ENCODE peak calls at places on chromosomes 13 and 19, in six cellular contexts. F is lower leg skin, Q is mesothelial cell of epicardium, Y is IMR-90, L is ovary, J is left lung. W is an unnamed sample.

GRCh38 chr13:43988302-43988701 is 108.6 kb downstream of the LACC1 start:
- DNase-seq in F (no peak), Q (no peak), Y (no peak), L (no peak), J (no peak), W (no peak)

GRCh38 chr19:36418287-36419001 is at the start of gene ZFP82:
- DNase-seq in F (peak; percentile 22), Q (peak; percentile 83), Y (peak; percentile 68), L (peak; percentile 80), J (peak; percentile 92), W (peak; percentile 16)

GRCh38 chr19:28711401-28711800 is 501.6 kb downstream of the UQCRFS1 start:
- DNase-seq in F (no peak), Q (no peak), Y (no peak), L (no peak), J (no peak), W (no peak)

GRCh38 chr19:47582320-47582909 is 9.5 kb upstream of the ZNF541 start:
- DNase-seq in F (no peak), Q (no peak), Y (peak; percentile 85), L (no peak), J (no peak), W (peak; percentile 56)

GRCh38 chr19:28288850-28289249 is 924.1 kb downstream of the UQCRFS1 start:
- DNase-seq in F (no peak), Q (no peak), Y (no peak), L (no peak), J (no peak), W (no peak)

GRCh38 chr19:6551607-6552450 is 21.0 kb downstream of the TNFSF9 start:
- DNase-seq in F (no peak), Q (no peak), Y (no peak), L (no peak), J (peak; percentile 70), W (no peak)

GRCh38 chr13:35927554-35927953 is 203.6 kb downstream of the DCLK1 start:
- DNase-seq in F (no peak), Q (no peak), Y (peak; percentile 97), L (no peak), J (no peak), W (peak; percentile 78)

GRCh38 chr13:95644611-95645052 is at the start of gene DZIP1:
- DNase-seq in F (peak; percentile 28), Q (peak; percentile 75), Y (peak; percentile 83), L (peak; percentile 90), J (peak; percentile 83), W (peak; percentile 81)

GRCh38 chr13:75889427-75889826 is 253.3 kb downstream of the LMO7 start:
- DNase-seq in F (no peak), Q (no peak), Y (no peak), L (no peak), J (no peak), W (no peak)

GRCh38 chr19:47264629-47265028 is 8.3 kb downstream of the CCDC9 start:
- DNase-seq in F (no peak), Q (no peak), Y (no peak), L (no peak), J (no peak), W (no peak)

GRCh38 chr13:107361666-107362065 is 793.7 kb upstream of the ARGLU1 start:
- DNase-seq in F (no peak), Q (no peak), Y (peak; percentile 82), L (no peak), J (no peak), W (no peak)

GRCh38 chr19:54136086-54136863 is 1.3 kb upstream of the CNOT3 start:
- DNase-seq in F (no peak), Q (no peak), Y (peak; percentile 16), L (no peak), J (peak; percentile 73), W (no peak)

GRCh38 chr19:54138777-54139256 is 1.3 kb downstream of the CNOT3 start:
- DNase-seq in F (no peak), Q (no peak), Y (no peak), L (no peak), J (no peak), W (no peak)

GRCh38 chr19:54136864-54137113 is 773 bp upstream of the CNOT3 start:
- DNase-seq in F (no peak), Q (no peak), Y (no peak), L (no peak), J (no peak), W (no peak)

GRCh38 chr19:54137114-54137912 is at the start of gene CNOT3:
- DNase-seq in F (peak; percentile 100), Q (peak; percentile 100), Y (peak; percentile 100), L (peak; percentile 99), J (peak; percentile 98), W (peak; percentile 100)

DNA sequence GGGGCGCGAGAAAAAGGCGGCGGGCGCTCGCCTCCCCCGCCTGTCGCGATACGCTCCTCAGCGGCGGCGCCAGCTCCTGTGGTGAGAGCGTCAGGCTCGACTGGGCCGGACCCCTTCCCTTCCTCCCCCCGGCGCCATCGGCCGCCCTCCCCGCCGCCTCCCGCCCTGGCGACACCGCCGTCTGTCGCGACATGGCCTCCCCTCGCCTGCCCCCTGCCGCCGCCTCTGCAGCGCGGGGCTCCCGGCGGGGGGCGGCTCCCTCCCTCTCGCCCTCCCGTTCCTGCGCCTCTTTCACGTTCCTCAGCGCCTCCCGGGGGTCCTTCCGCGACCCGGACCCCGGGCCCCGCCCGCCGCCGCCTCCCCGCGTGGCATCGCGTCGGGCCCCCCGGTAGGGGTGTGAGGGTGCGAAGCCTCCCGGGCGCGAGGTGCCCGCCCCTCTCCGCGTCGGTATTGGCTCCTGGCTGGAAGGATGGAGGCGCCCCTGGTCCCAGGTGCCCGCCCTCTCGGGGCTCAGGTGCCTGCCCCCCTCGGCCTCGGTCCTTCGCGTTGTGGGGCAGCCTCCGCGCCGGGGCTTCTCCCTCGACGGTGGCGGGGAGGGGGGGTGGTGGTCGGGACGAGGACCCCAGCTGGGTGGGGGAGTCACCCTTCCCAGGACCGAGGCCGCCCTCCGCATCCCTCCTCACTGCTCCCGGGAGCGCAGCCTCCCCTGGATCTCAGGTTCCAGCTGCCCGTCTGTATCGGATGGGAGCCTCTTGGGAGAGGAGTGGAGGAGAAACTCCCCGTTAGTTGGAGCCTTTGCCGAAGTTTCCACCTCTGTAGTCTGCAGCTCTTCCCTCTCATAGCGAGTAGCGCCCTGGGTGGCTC is 583 bp downstream of the CNOT3 start:
- DNase-seq in F (no peak), Q (no peak), Y (no peak), L (peak; percentile 62), J (peak; percentile 88), W (no peak)
- TF ChIP-seq CTCF in F (no peak), Q (peak; percentile 33), Y (peak; percentile 13), L (no peak), J (no peak), W (peak; percentile 62)

DNA sequence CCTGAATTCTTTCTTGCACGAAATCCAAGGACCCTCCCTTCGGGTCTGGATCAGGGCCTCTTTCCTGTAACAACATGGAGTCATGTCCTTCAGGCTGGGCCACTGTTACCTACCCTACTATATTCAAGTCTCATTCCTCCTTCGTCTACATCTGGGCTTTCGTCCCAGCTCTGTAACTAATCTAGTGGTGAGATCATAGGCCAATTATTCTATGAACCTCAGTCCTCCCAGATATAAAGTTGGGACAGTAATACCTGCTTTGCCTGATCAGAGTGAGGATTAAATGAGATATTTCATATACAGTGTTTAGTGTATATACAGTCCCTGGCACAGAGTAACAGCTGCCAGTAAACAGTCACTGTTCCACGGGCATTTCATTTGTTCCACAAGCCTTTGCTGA is 48.3 kb upstream of the ATP12A start:
- DNase-seq in F (no peak), Q (no peak), Y (no peak), L (no peak), J (no peak), W (no peak)
- TF ChIP-seq CTCF in F (no peak), Q (no peak), Y (no peak), L (no peak), J (no peak), W (no peak)

GRCh38 chr19:5289060-5289990 is 51.3 kb downstream of the PTPRS start:
- DNase-seq in F (no peak), Q (no peak), Y (no peak), L (no peak), J (no peak), W (no peak)
- TF ChIP-seq CTCF in F (no peak), Q (no peak), Y (no peak), L (no peak), J (no peak), W (peak; percentile 15)

DNA sequence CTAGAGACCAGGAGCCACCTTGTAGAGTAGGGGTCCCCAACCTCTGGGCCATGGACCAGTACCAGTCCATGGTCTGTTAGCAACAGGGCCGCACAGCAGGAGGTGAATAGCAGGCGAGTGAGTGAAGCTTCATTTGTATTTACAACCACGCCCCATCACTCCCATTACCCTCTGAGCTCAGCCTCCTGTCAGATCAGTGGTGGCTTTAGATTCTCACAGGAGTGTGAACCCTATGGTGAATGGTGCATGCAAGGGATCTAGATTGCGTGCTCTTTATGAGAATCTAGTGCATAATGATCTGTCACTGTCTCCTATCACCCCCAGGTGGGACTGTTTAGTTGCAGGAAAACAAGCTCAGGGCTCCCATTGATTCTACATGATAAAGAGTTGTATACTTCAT is 303.6 kb downstream of the KCNRG start:
- DNase-seq in F (no peak), Q (no peak), Y (no peak), L (no peak), J (no peak), W (no peak)
- TF ChIP-seq CTCF in F (no peak), Q (no peak), Y (no peak), L (no peak), J (no peak), W (no peak)

DNA sequence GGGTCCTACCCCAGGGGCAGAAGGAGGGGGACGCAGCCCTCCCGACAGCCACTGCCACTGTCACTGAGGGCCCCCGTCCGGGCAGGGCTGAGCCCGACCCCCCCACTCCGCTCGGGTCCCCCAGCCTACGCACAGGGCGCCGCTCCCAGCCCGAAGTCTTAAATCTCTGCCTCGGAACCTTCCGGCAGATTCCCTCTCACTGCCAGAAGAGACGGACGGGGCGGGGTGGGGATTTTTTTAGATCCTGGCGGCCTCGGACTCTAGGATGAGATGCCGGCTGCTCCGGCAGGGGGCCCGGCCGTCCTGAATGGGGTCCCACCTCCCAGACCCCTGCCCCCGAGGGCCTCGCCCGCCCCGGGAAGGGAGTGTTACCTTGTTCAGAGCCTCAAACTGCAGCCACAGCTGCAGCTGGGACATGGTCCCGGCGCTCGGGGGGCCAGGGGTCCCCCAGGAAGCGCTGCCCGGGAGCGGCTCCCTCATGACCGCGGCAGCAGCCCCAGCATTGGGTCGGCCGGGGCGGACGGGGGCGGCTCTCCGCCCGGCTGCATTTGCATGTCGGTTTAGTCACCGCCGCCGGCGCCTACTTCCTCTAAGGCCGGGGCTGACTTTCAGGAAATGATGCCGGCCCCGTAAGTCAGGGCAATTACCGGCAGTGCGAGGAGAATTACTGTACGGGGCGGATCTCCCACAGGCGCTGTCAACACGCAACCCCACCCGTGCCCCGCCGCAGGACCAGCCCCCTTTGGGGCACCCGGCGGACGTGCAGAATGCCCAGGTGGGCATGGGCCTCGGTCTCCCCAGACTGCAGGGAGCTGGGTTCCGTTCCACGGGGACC is 28.1 kb downstream of the GPX4 start:
- DNase-seq in F (peak; percentile 81), Q (peak; percentile 73), Y (peak; percentile 88), L (peak; percentile 77), J (peak; percentile 99), W (peak; percentile 89)
- TF ChIP-seq CTCF in F (no peak), Q (no peak), Y (peak; percentile 14), L (peak; percentile 33), J (no peak), W (peak; percentile 38)

W was measured in HFFc6.